ENCODE peak calls at places on chromosomes 11 and 22, in seven cellular contexts. Y is CD8-positive, alpha-beta memory T cell; U is IMR-90; V is lung; W is A549; Z is cardiac muscle cell; D is skeletal muscle cell. B is an unnamed sample.

GRCh38 chr11:131365601-131366000 is 4.8 kb upstream of the NTM start:
- DNase-seq in Z (no peak), W (no peak), U (no peak), V (no peak), D (no peak), Y (no peak), B (no peak)

GRCh38 chr22:41521166-41521565 is 23.1 kb downstream of the POLR3H start:
- DNase-seq in Y (no peak), Z (no peak), U (no peak), D (no peak), V (no peak), W (no peak), B (no peak)

GRCh38 chr11:105298174-105298573 is 158.6 kb upstream of the CARD18 start:
- DNase-seq in Y (no peak), D (no peak), Z (no peak), W (no peak), V (no peak), U (peak; percentile 7), B (no peak)

GRCh38 chr11:17529814-17530162 is 14.4 kb downstream of the USH1C start:
- DNase-seq in W (no peak), Y (no peak), V (no peak), U (no peak), Z (no peak), D (no peak), B (no peak)

GRCh38 chr22:17772249-17772962 is 1.9 kb downstream of the BID start:
- DNase-seq in U (peak; percentile 42), V (no peak), Z (no peak), W (no peak), D (no peak), Y (no peak), B (no peak)

GRCh38 chr22:45686004-45686403 is 14.4 kb downstream of the ATXN10 start:
- DNase-seq in U (peak; percentile 78), Y (no peak), V (no peak), W (no peak), D (no peak), Z (no peak), B (no peak)

GRCh38 chr11:101407324-101407723 is 176.5 kb downstream of the TRPC6 start:
- DNase-seq in W (no peak), Y (no peak), U (peak; percentile 36), Z (no peak), V (no peak), D (no peak), B (no peak)

GRCh38 chr22:19766506-19767426 is 6.2 kb downstream of the TBX1 start:
- DNase-seq in Y (no peak), U (no peak), W (no peak), V (no peak), D (no peak), Z (peak; percentile 50), B (no peak)

GRCh38 chr22:49369726-49370717 is 457.7 kb downstream of the BRD1 start:
- DNase-seq in V (peak; percentile 20), U (no peak), Y (no peak), W (no peak), Z (no peak), D (no peak), B (no peak)

GRCh38 chr11:36093548-36093947 is 149.7 kb downstream of the LDLRAD3 start:
- DNase-seq in D (no peak), Z (no peak), V (no peak), Y (no peak), U (no peak), W (no peak), B (no peak)

GRCh38 chr22:26786398-26786797 is 129.0 kb downstream of the MIAT start:
- DNase-seq in D (no peak), W (no peak), U (no peak), V (no peak), Z (no peak), Y (no peak), B (no peak)

GRCh38 chr11:59822989-59823566 is 12.5 kb upstream of the MRPL16 start:
- DNase-seq in Y (no peak), V (no peak), U (peak; percentile 53), W (peak; percentile 68), D (no peak), Z (peak; percentile 75), B (no peak)

GRCh38 chr11:103007521-103007920 is 52.0 kb upstream of the MMP13 start:
- DNase-seq in Z (no peak), U (peak; percentile 55), V (no peak), Y (no peak), W (no peak), D (no peak), B (no peak)

GRCh38 chr11:121895919-121896318 is 220.1 kb downstream of the BLID start:
- DNase-seq in Z (no peak), V (no peak), Y (no peak), U (peak; percentile 61), W (no peak), D (no peak), B (peak; percentile 77)

GRCh38 chr22:20867179-20868099 is 8.6 kb downstream of the SNAP29 start:
- DNase-seq in W (no peak), D (no peak), Y (no peak), U (peak; percentile 46), V (peak; percentile 48), Z (peak; percentile 31), B (no peak)

GRCh38 chr11:128206476-128206875 is 380.9 kb downstream of the ETS1 start:
- DNase-seq in Z (no peak), V (no peak), W (no peak), Y (no peak), D (no peak), U (no peak), B (no peak)

GRCh38 chr22:18987765-18988164 is 51.7 kb upstream of the PRODH start:
- DNase-seq in V (no peak), W (no peak), D (no peak), Y (no peak), Z (peak; percentile 35), U (no peak), B (no peak)

GRCh38 chr11:124643605-124644425 is 21.2 kb downstream of the TBRG1 start:
- DNase-seq in V (no peak), D (peak; percentile 88), Z (no peak), Y (no peak), U (peak; percentile 97), W (no peak), B (peak; percentile 76)

GRCh38 chr11:109964487-109964886 is 128.7 kb upstream of the ZC3H12C start:
- DNase-seq in Y (no peak), U (no peak), D (no peak), W (no peak), V (no peak), Z (no peak), B (no peak)

GRCh38 chr11:131658952-131659351 is 288.5 kb downstream of the NTM start:
- DNase-seq in W (no peak), D (no peak), Y (no peak), V (no peak), U (no peak), Z (no peak), B (no peak)

GRCh38 chr11:6319001-6319878 is 1.1 kb downstream of the CAVIN3 start:
- DNase-seq in D (no peak), V (peak; percentile 33), U (peak; percentile 34), Z (peak; percentile 76), W (peak; percentile 6), Y (no peak), B (no peak)

GRCh38 chr22:19822301-19823117 is 32.2 kb downstream of the GNB1L start:
- DNase-seq in Y (no peak), V (no peak), U (no peak), W (no peak), Z (peak; percentile 14), D (no peak), B (no peak)

GRCh38 chr11:77167111-77167626 is 39.1 kb downstream of the MYO7A start:
- DNase-seq in Z (no peak), D (no peak), Y (no peak), U (no peak), V (no peak), W (no peak), B (no peak)

GRCh38 chr11:23155503-23155902 is 295.2 kb upstream of the CCDC179 start:
- DNase-seq in W (no peak), Y (no peak), U (no peak), Z (no peak), V (no peak), D (no peak), B (no peak)

GRCh38 chr11:133966924-133967598 is 10.3 kb upstream of the IGSF9B start:
- DNase-seq in Y (peak; percentile 76), W (peak; percentile 22), V (no peak), D (no peak), U (no peak), Z (peak; percentile 30), B (no peak)

GRCh38 chr22:26558246-26558895 is 31.6 kb downstream of the TPST2 start:
- DNase-seq in V (no peak), Y (no peak), D (no peak), W (no peak), Z (no peak), U (peak; percentile 46), B (no peak)

GRCh38 chr11:131511794-131512193 is 141.4 kb downstream of the NTM start:
- DNase-seq in U (no peak), V (no peak), Y (no peak), W (peak; percentile 9), D (no peak), Z (peak; percentile 54), B (no peak)

GRCh38 chr11:33699515-33700424 is 856 bp downstream of the C11orf91 start:
- DNase-seq in D (no peak), W (no peak), V (no peak), U (no peak), Y (no peak), Z (no peak), B (no peak)
- H3K4me3 ChIP-seq in D (peak overlapping the region; percentile 51), W (peak overlapping the region; percentile 52), V (no peak overlapping the region), U (peak overlapping the region; percentile 65), Y (no peak overlapping the region), Z (peak overlapping the region; percentile 74), B (peak overlapping the region; percentile 51)

DNA sequence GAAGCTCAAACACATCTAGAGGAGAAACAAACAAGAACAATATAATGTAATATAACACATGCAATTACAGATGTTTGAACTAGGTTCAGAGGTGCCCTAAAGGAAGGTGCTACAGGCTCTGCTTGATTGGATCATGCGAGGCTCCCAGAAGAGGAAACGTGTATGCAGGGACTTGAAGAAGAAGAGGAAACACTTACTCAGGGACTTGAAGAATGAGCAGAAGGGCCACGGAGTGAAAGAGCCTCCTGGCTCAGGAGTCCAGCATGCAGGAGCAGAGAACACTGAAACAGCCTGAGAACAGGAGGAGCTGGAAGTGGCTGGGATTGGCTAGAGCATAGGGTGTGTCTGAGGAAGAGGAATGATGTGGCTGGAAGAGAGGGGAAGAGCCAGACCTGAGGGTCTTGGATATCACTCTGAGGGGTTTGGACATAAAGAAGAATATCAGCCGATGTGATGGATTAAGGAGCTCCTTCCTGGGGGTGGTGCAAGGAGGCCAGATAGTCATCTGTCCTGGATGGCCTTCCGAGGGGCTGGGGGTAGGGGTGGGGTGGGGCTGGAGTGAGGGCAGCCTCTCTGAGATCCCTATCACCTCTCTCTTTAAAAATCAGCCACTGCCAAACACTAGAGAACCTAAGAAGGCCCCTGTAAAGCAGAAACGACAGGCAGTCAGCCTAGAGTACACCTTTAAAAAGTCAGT is 16.8 kb downstream of the FZD4 start:
- DNase-seq in Y (no peak), Z (no peak), W (no peak), D (no peak), V (no peak), U (no peak), B (no peak)
- H3K4me3 ChIP-seq in Y (no peak overlapping the region), Z (no peak overlapping the region), W (no peak overlapping the region), D (no peak overlapping the region), V (no peak overlapping the region), U (no peak overlapping the region), B (no peak overlapping the region)

GRCh38 chr22:33923033-33923432 is 2.8 kb upstream of the LARGE1 start:
- DNase-seq in D (no peak), V (no peak), Y (no peak), U (peak; percentile 28), W (no peak), Z (no peak), B (no peak)
- H3K4me3 ChIP-seq in D (peak overlapping the region; percentile 66), V (no peak overlapping the region), Y (peak overlapping the region; percentile 12), U (peak overlapping the region; percentile 79), W (peak overlapping the region; percentile 55), Z (peak overlapping the region; percentile 44), B (peak overlapping the region; percentile 56)

GRCh38 chr11:90757851-90758494 is 535.1 kb upstream of the CHORDC1 start:
- DNase-seq in V (no peak), W (no peak), Y (no peak), D (no peak), Z (no peak), U (no peak), B (no peak)
- H3K4me3 ChIP-seq in V (no peak overlapping the region), W (no peak overlapping the region), Y (no peak overlapping the region), D (no peak overlapping the region), Z (no peak overlapping the region), U (no peak overlapping the region), B (no peak overlapping the region)

B was measured in BJ.